ENCODE peak calls at places on chromosomes 12 and 14, in seven cellular contexts. F is cardiac muscle cell; V is uterus; P is CD8-positive, alpha-beta T cell; K is OCI-LY7; B is right lobe of liver; W is HepG2. N is an unnamed sample. For H3K4me1, the result is how much of the 10 kb centered on the place peaks cover.

GRCh38 chr12:23559268-23559753 is 390.2 kb downstream of the SOX5 start:
- DNase-seq in F (no peak), V (no peak), P (no peak), K (no peak), B (no peak), W (no peak), N (no peak)

GRCh38 chr12:92398565-92399309 is 253.1 kb upstream of the BTG1 start:
- DNase-seq in F (no peak), V (no peak), P (no peak), K (peak), B (no peak), W (no peak), N (no peak)

GRCh38 chr12:32671930-32672785 is 6.9 kb upstream of the DNM1L start:
- DNase-seq in F (peak), V (no peak), P (no peak), K (peak), B (no peak), W (peak), N (peak)

GRCh38 chr14:93375673-93376156 is 28.7 kb downstream of the COX8C start:
- DNase-seq in F (no peak), V (no peak), P (no peak), K (peak), B (no peak), W (no peak), N (no peak)

GRCh38 chr14:52042371-52043037 is 26.4 kb downstream of the NID2 start:
- DNase-seq in F (no peak), V (no peak), P (no peak), K (no peak), B (no peak), W (no peak), N (no peak)

GRCh38 chr12:16027012-16027411 is 115.9 kb downstream of the DERA start:
- DNase-seq in F (peak), V (no peak), P (no peak), K (no peak), B (no peak), W (no peak), N (no peak)

GRCh38 chr12:109727039-109727723 is 13.6 kb downstream of the FAM222A start:
- DNase-seq in F (no peak), V (no peak), P (no peak), K (no peak), B (no peak), W (peak), N (no peak)

GRCh38 chr12:53103860-53104305 is 597 bp downstream of the SOAT2 start:
- DNase-seq in F (no peak), V (no peak), P (no peak), K (peak), B (no peak), W (peak), N (no peak)

GRCh38 chr14:67665886-67666285 is 8.5 kb downstream of the VTI1B start:
- DNase-seq in F (peak), V (no peak), P (no peak), K (no peak), B (no peak), W (no peak), N (peak)

GRCh38 chr14:104686624-104687517 is 2.5 kb upstream of the INF2 start:
- DNase-seq in F (no peak), V (peak), P (no peak), K (peak), B (peak), W (no peak), N (no peak)

GRCh38 chr12:52390739-52391617 is 5.5 kb upstream of the KRT84 start:
- DNase-seq in F (peak), V (no peak), P (no peak), K (peak), B (no peak), W (peak), N (no peak)

GRCh38 chr12:95859947-95860850 is 1.4 kb downstream of the SNRPF start:
- DNase-seq in F (no peak), V (no peak), P (no peak), K (no peak), B (no peak), W (no peak), N (no peak)
- H3K4me1 ChIP-seq in F (under half), V (under half), P (under half), K (under half), B (under half), W (half or more), N (under half)

DNA sequence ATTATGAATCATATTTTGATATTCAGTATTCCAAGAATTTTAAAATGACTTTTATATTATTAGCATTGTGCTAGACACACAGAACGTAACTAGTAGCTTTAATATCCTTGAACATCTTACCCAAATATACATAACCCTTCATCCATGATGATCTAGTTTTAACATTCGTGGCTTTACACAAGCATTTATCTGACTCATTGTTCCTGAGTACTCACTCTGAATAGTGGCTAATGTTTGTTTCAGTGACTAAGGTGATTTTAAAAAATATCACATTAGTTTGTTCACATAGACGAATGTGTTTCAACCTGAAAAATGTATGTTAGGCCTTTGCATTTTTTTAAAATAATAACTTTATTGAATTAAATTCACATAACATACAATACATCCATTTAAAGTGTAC is 80.0 kb upstream of the PTPRQ start:
- DNase-seq in F (no peak), V (no peak), P (no peak), K (no peak), B (no peak), W (no peak), N (peak)
- H3K4me1 ChIP-seq in F (under half), V (under half), P (under half), K (under half), B (under half), W (under half), N (under half)

GRCh38 chr14:61749867-61750266 is 12.4 kb upstream of the SNAPC1 start:
- DNase-seq in F (peak), V (no peak), P (no peak), K (no peak), B (no peak), W (peak), N (no peak)

GRCh38 chr14:61749264-61749663 is 13.0 kb upstream of the SNAPC1 start:
- DNase-seq in F (peak), V (no peak), P (no peak), K (no peak), B (no peak), W (no peak), N (no peak)

GRCh38 chr14:61751475-61751989 is 10.7 kb upstream of the SNAPC1 start:
- DNase-seq in F (peak), V (no peak), P (no peak), K (no peak), B (no peak), W (no peak), N (no peak)

GRCh38 chr14:61752626-61753025 is 9.6 kb upstream of the SNAPC1 start:
- DNase-seq in F (peak), V (no peak), P (no peak), K (peak), B (no peak), W (no peak), N (no peak)

DNA sequence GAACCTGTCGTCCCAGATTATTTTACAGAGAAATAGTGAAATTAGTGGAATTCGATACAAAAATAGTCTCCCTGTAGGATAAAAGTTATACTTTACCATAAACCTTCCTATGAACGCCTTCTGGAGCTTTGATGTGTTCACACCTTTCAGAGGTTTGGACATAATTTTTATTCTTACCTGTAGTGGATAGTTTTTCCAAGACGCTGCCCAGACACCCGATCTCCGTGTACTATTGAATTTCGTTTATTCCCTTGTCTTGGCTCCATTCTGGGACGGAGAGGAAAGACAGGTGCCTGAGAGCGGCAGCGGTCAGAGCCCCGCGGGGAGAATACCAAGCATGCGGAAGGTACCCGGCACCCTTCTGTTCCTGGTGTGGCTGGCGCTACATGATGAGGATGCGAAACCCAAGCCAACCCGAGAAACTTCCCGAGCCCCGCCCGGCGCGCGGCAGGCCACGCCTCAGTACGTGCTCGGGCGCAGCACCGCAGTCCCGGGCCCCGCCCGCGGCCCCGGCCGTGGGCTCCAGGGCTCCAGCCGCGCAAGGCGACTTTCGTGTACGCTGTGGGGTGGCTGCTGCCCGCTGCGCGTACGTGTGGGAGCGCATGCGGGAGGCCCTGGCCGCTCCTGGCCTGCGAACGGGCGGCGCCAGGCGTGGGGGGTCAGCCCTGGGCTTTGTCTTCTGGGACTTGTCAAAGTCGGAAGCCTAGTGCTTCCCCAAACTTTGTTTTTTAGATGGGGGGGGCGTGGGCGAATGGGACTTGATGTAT is 11.3 kb upstream of the SNAPC1 start:
- DNase-seq in F (peak), V (peak), P (peak), K (peak), B (peak), W (no peak), N (peak)
- H3K4me1 ChIP-seq in F (under half), V (under half), P (under half), K (half or more), B (under half), W (under half), N (under half)

GRCh38 chr12:113235976-113236375 is 14.7 kb downstream of the TPCN1 start:
- DNase-seq in F (no peak), V (no peak), P (no peak), K (no peak), B (no peak), W (no peak), N (no peak)

GRCh38 chr12:113238309-113238708 is 17.0 kb downstream of the TPCN1 start:
- DNase-seq in F (no peak), V (no peak), P (no peak), K (no peak), B (no peak), W (no peak), N (no peak)

GRCh38 chr12:113239288-113239771 is 18.1 kb downstream of the TPCN1 start:
- DNase-seq in F (no peak), V (no peak), P (no peak), K (no peak), B (no peak), W (no peak), N (no peak)

GRCh38 chr12:113236539-113237354 is 15.5 kb downstream of the TPCN1 start:
- DNase-seq in F (no peak), V (no peak), P (no peak), K (no peak), B (no peak), W (no peak), N (no peak)

GRCh38 chr12:113237748-113238147 is 16.5 kb downstream of the TPCN1 start:
- DNase-seq in F (no peak), V (no peak), P (no peak), K (no peak), B (no peak), W (no peak), N (no peak)
- H3K4me1 ChIP-seq in F (under half), V (under half), P (under half), K (under half), B (half or more), W (half or more), N (under half)

GRCh38 chr14:77340389-77340788 is 19.6 kb downstream of the GSTZ1 start:
- DNase-seq in F (no peak), V (no peak), P (no peak), K (no peak), B (no peak), W (no peak), N (no peak)
- H3K4me1 ChIP-seq in F (under half), V (under half), P (under half), K (under half), B (under half), W (under half), N (under half)

GRCh38 chr12:108563135-108563803 is 873 bp downstream of the ISCU start:
- DNase-seq in F (peak), V (peak), P (peak), K (peak), B (peak), W (peak), N (peak)
- H3K4me1 ChIP-seq in F (under half), V (under half), P (under half), K (half or more), B (under half), W (under half), N (under half)

GRCh38 chr12:84191779-84192178 is 720.8 kb downstream of the SLC6A15 start:
- DNase-seq in F (no peak), V (no peak), P (no peak), K (no peak), B (no peak), W (no peak), N (peak)
- H3K4me1 ChIP-seq in F (under half), V (under half), P (under half), K (under half), B (under half), W (under half), N (under half)

N was measured in foreskin keratinocyte.